ENCODE peak calls at places on chromosomes 11 and 22, in four cellular contexts. Y, D, S and F are unnamed samples.

GRCh38 chr22:27919943-27920755 is 1.1 kb upstream of the PITPNB start:
- DNase-seq in Y (peak), D (peak), S (peak), F (no peak)

GRCh38 chr11:83819936-83820549 is 533.9 kb upstream of the CCDC90B start:
- DNase-seq in Y (peak), D (no peak), S (peak), F (no peak)

GRCh38 chr11:11243790-11244469 is 109.1 kb downstream of the CSNK2A3 start:
- DNase-seq in Y (peak), D (no peak), S (peak), F (peak)

GRCh38 chr11:61910473-61911123 is 6.8 kb downstream of the RAB3IL1 start:
- DNase-seq in Y (no peak), D (no peak), S (no peak), F (no peak)

GRCh38 chr11:8729837-8730696 is 47.5 kb downstream of the RPL27A start:
- DNase-seq in Y (no peak), D (no peak), S (no peak), F (no peak)

GRCh38 chr11:59857444-59858434 is 8.5 kb downstream of the TCN1 start:
- DNase-seq in Y (no peak), D (no peak), S (no peak), F (no peak)

GRCh38 chr11:9577551-9577950 is 4.1 kb downstream of the WEE1 start:
- DNase-seq in Y (no peak), D (no peak), S (no peak), F (no peak)

GRCh38 chr11:3914807-3915206 is 59.3 kb downstream of the STIM1 start:
- DNase-seq in Y (no peak), D (no peak), S (no peak), F (no peak)

GRCh38 chr11:121214861-121215260 is 77.7 kb upstream of the SC5D start:
- DNase-seq in Y (no peak), D (no peak), S (no peak), F (no peak)

GRCh38 chr11:16265022-16265421 is 91.3 kb downstream of the SOX6 start:
- DNase-seq in Y (no peak), D (no peak), S (no peak), F (no peak)

GRCh38 chr22:28894320-28894719 is 10.9 kb downstream of the ZNRF3 start:
- DNase-seq in Y (no peak), D (no peak), S (no peak), F (no peak)

GRCh38 chr11:47516155-47516554 is 36.8 kb downstream of the CELF1 start:
- DNase-seq in Y (no peak), D (no peak), S (no peak), F (peak)

GRCh38 chr11:45225961-45226871 is 59.9 kb downstream of the SYT13 start:
- DNase-seq in Y (no peak), D (no peak), S (no peak), F (no peak)

GRCh38 chr22:37965940-37966664 is 12.6 kb downstream of the POLR2F start:
- DNase-seq in Y (no peak), D (no peak), S (peak), F (no peak)

GRCh38 chr11:5596611-5597201 is at the start of gene TRIM6:
- DNase-seq in Y (no peak), D (no peak), S (no peak), F (no peak)

GRCh38 chr11:24196733-24197132 is 300.1 kb upstream of the LUZP2 start:
- DNase-seq in Y (no peak), D (no peak), S (no peak), F (no peak)

GRCh38 chr11:134474070-134474860 is 62.2 kb upstream of the B3GAT1 start:
- DNase-seq in Y (no peak), D (no peak), S (no peak), F (no peak)

GRCh38 chr11:66543263-66544107 is 2.4 kb downstream of the ZDHHC24 start:
- DNase-seq in Y (no peak), D (no peak), S (peak), F (no peak)

GRCh38 chr11:113147249-113147648 is 167.1 kb upstream of the TTC12 start:
- DNase-seq in Y (peak), D (peak), S (no peak), F (peak)

GRCh38 chr22:28222571-28222970 is 303.5 kb upstream of the PITPNB start:
- DNase-seq in Y (no peak), D (no peak), S (no peak), F (no peak)

GRCh38 chr11:94315664-94316063 is 11.3 kb downstream of the IZUMO1R start:
- DNase-seq in Y (no peak), D (no peak), S (no peak), F (no peak)

GRCh38 chr11:33819278-33819677 is 45.0 kb upstream of the FBXO3 start:
- DNase-seq in Y (no peak), D (no peak), S (no peak), F (no peak)

GRCh38 chr11:22477312-22477711 is 139.1 kb downstream of the SLC17A6 start:
- DNase-seq in Y (no peak), D (no peak), S (no peak), F (no peak)

GRCh38 chr22:36257948-36258674 is 5.2 kb downstream of the APOL1 start:
- DNase-seq in Y (no peak), D (no peak), S (no peak), F (no peak)

GRCh38 chr11:93895106-93895862 is 44.9 kb upstream of the VSTM5 start:
- DNase-seq in Y (peak), D (peak), S (peak), F (peak)

GRCh38 chr11:117769530-117769929 is 27.5 kb downstream of the DSCAML1 start:
- DNase-seq in Y (no peak), D (no peak), S (no peak), F (no peak)

GRCh38 chr11:2301631-2302272 is at the start of the genes C11orf21 and TSPAN32:
- DNase-seq in Y (no peak), D (no peak), S (no peak), F (no peak)

GRCh38 chr11:117723625-117724024 is 73.4 kb downstream of the DSCAML1 start:
- DNase-seq in Y (peak), D (no peak), S (no peak), F (no peak)

GRCh38 chr22:20807315-20807752 is 33.4 kb downstream of the SERPIND1 start:
- DNase-seq in Y (no peak), D (no peak), S (no peak), F (no peak)

GRCh38 chr11:57777969-57778317 is 16.3 kb downstream of the CTNND1 start:
- DNase-seq in Y (no peak), D (no peak), S (no peak), F (no peak)

GRCh38 chr22:49826603-49827306 is 918 bp downstream of the BRD1 start:
- DNase-seq in Y (no peak), D (no peak), S (no peak), F (no peak)

GRCh38 chr11:2825261-2825885 is 60.2 kb downstream of the CDKN1C start:
- DNase-seq in Y (no peak), D (no peak), S (no peak), F (no peak)